ENCODE peak calls at places on chromosome 2, in seven cellular contexts. Y is right atrium auricular region; V is GM06990; Q is astrocyte of the spinal cord; I is heart left ventricle; O is astrocyte of the cerebellum; H is CD8-positive, alpha-beta T cell. L is an unnamed sample.

GRCh38 chr2:180823546-180824141 is 156.8 kb upstream of the UBE2E3 start:
- DNase-seq in I (no peak), V (no peak), Q (peak), H (no peak), Y (no peak), O (peak), L (no peak)

GRCh38 chr2:234789926-234790325 is 161.9 kb upstream of the SH3BP4 start:
- DNase-seq in V (no peak), O (no peak), Q (no peak), H (no peak), I (no peak), Y (no peak), L (no peak)

GRCh38 chr2:229335877-229336346 is 64.8 kb upstream of the PID1 start:
- DNase-seq in I (no peak), O (no peak), Q (no peak), Y (no peak), V (no peak), H (no peak), L (no peak)

GRCh38 chr2:11342561-11343343 is 1.7 kb downstream of the ROCK2 start:
- DNase-seq in Y (no peak), H (no peak), Q (peak), O (peak), I (no peak), V (no peak), L (no peak)

GRCh38 chr2:38875576-38876367 is at the start of the genes DHX57 and MORN2:
- DNase-seq in O (peak), Y (peak), Q (peak), H (peak), I (peak), V (peak), L (peak)

GRCh38 chr2:32565902-32566301 is 61.9 kb upstream of the TTC27 start:
- DNase-seq in V (no peak), I (no peak), O (no peak), Q (no peak), H (no peak), Y (no peak), L (no peak)

GRCh38 chr2:231521-232185 is 32.2 kb downstream of the SH3YL1 start:
- DNase-seq in V (no peak), I (no peak), Y (no peak), Q (no peak), O (no peak), H (no peak), L (no peak)

GRCh38 chr2:17245921-17246320 is 272.3 kb downstream of the RAD51AP2 start:
- DNase-seq in I (no peak), O (peak), H (no peak), V (no peak), Y (no peak), Q (no peak), L (peak)

GRCh38 chr2:220775856-220776467 is 796.1 kb downstream of the EPHA4 start:
- DNase-seq in V (no peak), Y (no peak), Q (no peak), H (no peak), O (no peak), I (no peak), L (no peak)

GRCh38 chr2:12732663-12733062 is 15.9 kb downstream of the TRIB2 start:
- DNase-seq in Y (peak), V (no peak), I (peak), H (no peak), O (no peak), Q (no peak), L (no peak)

GRCh38 chr2:15728247-15728721 is 136.6 kb downstream of the DDX1 start:
- DNase-seq in Y (no peak), H (no peak), I (no peak), V (no peak), O (no peak), Q (no peak), L (no peak)

GRCh38 chr2:72561621-72562318 is 264.1 kb downstream of the EXOC6B start:
- DNase-seq in V (no peak), Y (no peak), H (no peak), Q (peak), I (no peak), O (no peak), L (peak)

GRCh38 chr2:44680983-44681481 is 260.5 kb upstream of the SIX3 start:
- DNase-seq in I (no peak), O (no peak), H (no peak), Q (no peak), Y (no peak), V (no peak), L (peak)

GRCh38 chr2:64859208-64860161 is 129.7 kb upstream of the SLC1A4 start:
- DNase-seq in H (no peak), V (peak), O (peak), Q (peak), I (peak), Y (peak), L (no peak)

GRCh38 chr2:145906356-145906755 is 1386.4 kb upstream of the ZEB2 start:
- DNase-seq in V (no peak), Q (no peak), Y (no peak), O (no peak), H (no peak), I (no peak), L (peak)

GRCh38 chr2:67984600-67984999 is 78.2 kb downstream of the C1D start:
- DNase-seq in V (no peak), Y (no peak), H (no peak), Q (no peak), O (no peak), I (no peak), L (no peak)

GRCh38 chr2:204967199-204967995 is 422.1 kb downstream of the PARD3B start:
- DNase-seq in O (no peak), H (peak), V (no peak), Y (no peak), I (no peak), Q (no peak), L (no peak)

GRCh38 chr2:157420771-157421323 is 23.0 kb downstream of the CYTIP start:
- DNase-seq in H (no peak), V (no peak), O (no peak), I (no peak), Y (no peak), Q (no peak), L (no peak)

GRCh38 chr2:176098366-176099158 is 1.0 kb upstream of the HOXD12 start:
- DNase-seq in V (no peak), I (no peak), O (no peak), Q (no peak), H (no peak), Y (no peak), L (no peak)

GRCh38 chr2:178498137-178498536 is 17.9 kb downstream of the PLEKHA3 start:
- DNase-seq in V (no peak), I (no peak), O (no peak), Y (no peak), Q (no peak), H (no peak), L (no peak)

GRCh38 chr2:64945973-64946736 is 43.0 kb upstream of the SLC1A4 start:
- DNase-seq in Y (no peak), H (peak), Q (peak), V (peak), O (no peak), I (no peak), L (no peak)

GRCh38 chr2:167764772-167765341 is 482.5 kb downstream of the STK39 start:
- DNase-seq in Q (no peak), H (no peak), Y (no peak), O (no peak), I (no peak), V (no peak), L (no peak)

GRCh38 chr2:121489284-121489683 is 41.4 kb upstream of the RNU4ATAC start:
- DNase-seq in I (no peak), Q (peak), H (no peak), V (no peak), O (no peak), Y (no peak), L (no peak)

GRCh38 chr2:182360012-182360662 is 66.7 kb downstream of the PDE1A start:
- DNase-seq in O (no peak), Y (no peak), I (peak), V (no peak), H (no peak), Q (no peak), L (no peak)

GRCh38 chr2:110771549-110772382 is 39.4 kb downstream of the ACOXL start:
- DNase-seq in V (no peak), Q (no peak), H (no peak), O (no peak), I (no peak), Y (no peak), L (no peak)

GRCh38 chr2:65465857-65466256 is 33.5 kb upstream of the SPRED2 start:
- DNase-seq in Y (no peak), I (peak), Q (no peak), V (no peak), O (no peak), H (no peak), L (peak)

GRCh38 chr2:230326453-230327417 is at the start of gene SP140L:
- DNase-seq in H (peak), I (peak), Y (peak), O (peak), V (peak), Q (peak), L (peak)

GRCh38 chr2:69073928-69074575 is 61.1 kb downstream of the ANTXR1 start:
- DNase-seq in V (no peak), Q (no peak), H (no peak), I (no peak), Y (no peak), O (no peak), L (peak)

GRCh38 chr2:57453929-57454328 is 592.7 kb upstream of the VRK2 start:
- DNase-seq in O (no peak), Y (no peak), H (no peak), I (no peak), Q (no peak), V (no peak), L (no peak)

GRCh38 chr2:30915485-30915884 is 108.2 kb upstream of the CAPN13 start:
- DNase-seq in V (no peak), H (no peak), Y (no peak), Q (no peak), O (no peak), I (peak), L (no peak)

GRCh38 chr2:213149949-213150314 is 1.5 kb downstream of the IKZF2 start:
- DNase-seq in V (no peak), O (no peak), H (no peak), I (no peak), Q (no peak), Y (no peak), L (no peak)

GRCh38 chr2:119011162-119011909 is 69.3 kb downstream of the MARCO start:
- DNase-seq in Y (no peak), Q (peak), H (no peak), I (peak), O (no peak), V (peak), L (no peak)

GRCh38 chr2:489084-489483 is 188.1 kb downstream of the TMEM18 start:
- DNase-seq in Q (no peak), I (no peak), O (no peak), H (no peak), V (no peak), Y (no peak), L (no peak)

GRCh38 chr2:118112771-118113334 is 24.6 kb downstream of the INSIG2 start:
- DNase-seq in V (no peak), H (no peak), Q (peak), I (no peak), Y (no peak), O (peak), L (peak)

GRCh38 chr2:106193977-106194778 is at the start of gene UXS1:
- DNase-seq in Y (peak), Q (peak), O (peak), I (peak), V (peak), H (peak), L (peak)
- TF ChIP-seq CTCF in Y (no peak), Q (no peak), O (no peak), I (no peak), V (no peak), H (no peak), L (no peak)

GRCh38 chr2:104857262-104858221 is 3.6 kb downstream of the POU3F3 start:
- DNase-seq in Y (no peak), V (no peak), I (no peak), Q (peak), H (no peak), O (no peak), L (no peak)
- H3K4me3 ChIP-seq in Y (no peak), V (no peak), I (no peak), Q (peak), H (peak), O (peak), L (no peak)

GRCh38 chr2:54728669-54729120 is 5.2 kb downstream of the EML6 start:
- DNase-seq in O (peak), V (no peak), Y (no peak), Q (peak), H (no peak), I (no peak), L (no peak)
- TF ChIP-seq CTCF in O (no peak), V (peak), Y (no peak), Q (peak), H (no peak), I (no peak), L (no peak)

GRCh38 chr2:219442206-219443015 is 7.8 kb downstream of the SPEG start:
- DNase-seq in V (no peak), H (no peak), I (peak), Q (no peak), Y (no peak), O (no peak), L (no peak)
- H3K4me3 ChIP-seq in V (no peak), H (peak), I (peak), Q (peak), Y (peak), O (peak), L (peak)